ENCODE peak calls at places on chromosomes 2 and 18, in four cellular contexts. Y, J, G and H are unnamed samples.

GRCh38 chr2:26561918-26562810 is 79.0 kb downstream of the CIB4 start:
- DNase-seq in Y (no peak), J (no peak), G (peak), H (peak)

GRCh38 chr2:179410552-179411356 is 146.1 kb upstream of the SESTD1 start:
- DNase-seq in Y (no peak), J (peak), G (peak), H (peak)

GRCh38 chr2:102514061-102514785 is 41.2 kb downstream of the SLC9A4 start:
- DNase-seq in Y (no peak), J (no peak), G (no peak), H (peak)

GRCh38 chr2:199261221-199261620 is 196.5 kb downstream of the SATB2 start:
- DNase-seq in Y (no peak), J (no peak), G (peak), H (no peak)

GRCh38 chr2:96241901-96242611 is 23.7 kb downstream of the TMEM127 start:
- DNase-seq in Y (no peak), J (no peak), G (no peak), H (peak)

GRCh38 chr2:238169021-238169707 is 10.4 kb downstream of the ERFE start:
- DNase-seq in Y (no peak), J (no peak), G (no peak), H (peak)

GRCh38 chr2:53755022-53755630 is 12.5 kb upstream of the CHAC2 start:
- DNase-seq in Y (no peak), J (no peak), G (no peak), H (peak)

GRCh38 chr2:216082805-216083204 is 1.1 kb downstream of the TMEM169 start:
- DNase-seq in Y (no peak), J (peak), G (no peak), H (peak)

GRCh38 chr2:227871375-227871788 is at the start of gene DAW1:
- DNase-seq in Y (peak), J (peak), G (no peak), H (peak)

GRCh38 chr2:64698668-64699444 is 45.1 kb upstream of the SERTAD2 start:
- DNase-seq in Y (no peak), J (no peak), G (no peak), H (peak)

GRCh38 chr2:85506768-85507181 is 32.2 kb upstream of the MAT2A start:
- DNase-seq in Y (no peak), J (no peak), G (no peak), H (no peak)

GRCh38 chr2:241728627-241729026 is 5.8 kb upstream of the D2HGDH start:
- DNase-seq in Y (no peak), J (peak), G (no peak), H (no peak)

GRCh38 chr18:76943542-76944339 is 121.4 kb downstream of the ZNF236 start:
- DNase-seq in Y (no peak), J (no peak), G (no peak), H (peak)